ENCODE peak calls at places on chromosomes 16 and 17, in seven cellular contexts. U, V, X, J, R, F and P are unnamed samples.

GRCh38 chr17:63431939-63432804 is 13.9 kb downstream of the CYB561 start:
- DNase-seq in U (no peak), V (no peak), X (no peak), J (no peak), R (peak), F (peak), P (peak)

GRCh38 chr16:73058221-73058615 is 10.3 kb upstream of the ZFHX3 start:
- DNase-seq in U (peak), V (peak), X (no peak), J (no peak), R (peak), F (no peak), P (no peak)

GRCh38 chr16:30741461-30741914 is 6.7 kb upstream of the PHKG2 start:
- DNase-seq in U (peak), V (no peak), X (no peak), J (no peak), R (peak), F (peak), P (peak)

GRCh38 chr16:78375055-78375679 is 275.7 kb downstream of the WWOX start:
- DNase-seq in U (no peak), V (no peak), X (no peak), J (no peak), R (no peak), F (no peak), P (no peak)

GRCh38 chr17:45247429-45248131 is 14.3 kb downstream of the SPATA32 start:
- DNase-seq in U (peak), V (peak), X (peak), J (peak), R (peak), F (peak), P (peak)

GRCh38 chr16:16030449-16030848 is 81.0 kb downstream of the ABCC1 start:
- DNase-seq in U (no peak), V (no peak), X (no peak), J (no peak), R (no peak), F (peak), P (peak)

GRCh38 chr17:77637807-77638182 is 320.7 kb upstream of the TNRC6C start:
- DNase-seq in U (no peak), V (peak), X (peak), J (no peak), R (no peak), F (no peak), P (no peak)

GRCh38 chr17:76735006-76735405 is 2.1 kb downstream of the SRSF2 start:
- DNase-seq in U (no peak), V (peak), X (no peak), J (no peak), R (peak), F (no peak), P (no peak)

GRCh38 chr17:16504974-16505373 is 13.0 kb upstream of the LRRC75A start:
- DNase-seq in U (no peak), V (no peak), X (no peak), J (no peak), R (no peak), F (no peak), P (no peak)

GRCh38 chr16:56343661-56344517 is 81.5 kb downstream of the AMFR start:
- DNase-seq in U (no peak), V (no peak), X (no peak), J (no peak), R (no peak), F (no peak), P (no peak)

GRCh38 chr17:63347475-63347874 is 98.6 kb downstream of the CYB561 start:
- DNase-seq in U (no peak), V (no peak), X (no peak), J (no peak), R (no peak), F (no peak), P (no peak)

GRCh38 chr16:85400305-85401205 is 212.6 kb upstream of the GSE1 start:
- DNase-seq in U (no peak), V (no peak), X (no peak), J (no peak), R (no peak), F (no peak), P (no peak)

GRCh38 chr16:11145173-11145820 is 110.7 kb downstream of the SOCS1 start:
- DNase-seq in U (peak), V (no peak), X (no peak), J (no peak), R (no peak), F (no peak), P (no peak)